ENCODE peak calls at places on chromosomes 11 and 22, in nine cellular contexts. One of them, this sample, is unnamed. For H3K4me1, the result is how much of the 10 kb centered on the place peaks cover.

GRCh38 chr11:8839957-8840945 is 70.7 kb upstream of the AKIP1 start:
- DNase-seq in astrocyte: peak
- DNase-seq in transverse colon: peak
- DNase-seq in GM23338: peak
- DNase-seq in A549: no peak
- DNase-seq in neural progenitor cell: peak
- DNase-seq in pancreas: peak
- DNase-seq in cardiac muscle cell: no peak
- DNase-seq in psoas muscle: no peak
- DNase-seq in this sample: no peak

GRCh38 chr11:88103337-88104206 is 71.7 kb downstream of the RAB38 start:
- DNase-seq in astrocyte: peak
- DNase-seq in transverse colon: peak
- DNase-seq in GM23338: peak
- DNase-seq in A549: peak
- DNase-seq in neural progenitor cell: peak
- DNase-seq in pancreas: no peak
- DNase-seq in cardiac muscle cell: peak
- DNase-seq in psoas muscle: no peak
- DNase-seq in this sample: peak

GRCh38 chr11:47189100-47189834 is 3.0 kb upstream of the PACSIN3 start:
- DNase-seq in astrocyte: peak
- DNase-seq in transverse colon: no peak
- DNase-seq in GM23338: no peak
- DNase-seq in A549: peak
- DNase-seq in neural progenitor cell: no peak
- DNase-seq in pancreas: no peak
- DNase-seq in cardiac muscle cell: peak
- DNase-seq in psoas muscle: no peak
- DNase-seq in this sample: peak

GRCh38 chr22:29216873-29217666 is 11.4 kb downstream of the EMID1 start:
- DNase-seq in astrocyte: no peak
- DNase-seq in transverse colon: no peak
- DNase-seq in GM23338: no peak
- DNase-seq in A549: peak
- DNase-seq in neural progenitor cell: no peak
- DNase-seq in pancreas: peak
- DNase-seq in cardiac muscle cell: no peak
- DNase-seq in psoas muscle: peak
- DNase-seq in this sample: no peak

GRCh38 chr11:131546218-131546895 is 175.9 kb downstream of the NTM start:
- DNase-seq in astrocyte: no peak
- DNase-seq in transverse colon: no peak
- DNase-seq in GM23338: peak
- DNase-seq in A549: no peak
- DNase-seq in neural progenitor cell: peak
- DNase-seq in pancreas: no peak
- DNase-seq in cardiac muscle cell: no peak
- DNase-seq in psoas muscle: no peak
- DNase-seq in this sample: no peak

GRCh38 chr22:49983148-49984042 is 22.8 kb downstream of the PIM3 start:
- DNase-seq in astrocyte: no peak
- DNase-seq in transverse colon: no peak
- DNase-seq in GM23338: peak
- DNase-seq in A549: no peak
- DNase-seq in neural progenitor cell: peak
- DNase-seq in pancreas: peak
- DNase-seq in cardiac muscle cell: no peak
- DNase-seq in psoas muscle: peak
- DNase-seq in this sample: peak

GRCh38 chr22:29202231-29203192 is 3.2 kb upstream of the EMID1 start:
- DNase-seq in astrocyte: peak
- DNase-seq in transverse colon: peak
- DNase-seq in GM23338: peak
- DNase-seq in A549: peak
- DNase-seq in neural progenitor cell: peak
- DNase-seq in pancreas: no peak
- DNase-seq in cardiac muscle cell: no peak
- DNase-seq in psoas muscle: peak
- DNase-seq in this sample: peak

GRCh38 chr22:23076896-23077572 is 6.7 kb downstream of the GNAZ start:
- DNase-seq in astrocyte: no peak
- DNase-seq in transverse colon: no peak
- DNase-seq in GM23338: no peak
- DNase-seq in A549: no peak
- DNase-seq in neural progenitor cell: no peak
- DNase-seq in pancreas: no peak
- DNase-seq in cardiac muscle cell: no peak
- DNase-seq in psoas muscle: no peak
- DNase-seq in this sample: no peak

GRCh38 chr22:37419916-37420655 is 7.2 kb downstream of the ELFN2 start:
- DNase-seq in astrocyte: peak
- DNase-seq in transverse colon: no peak
- DNase-seq in GM23338: peak
- DNase-seq in A549: no peak
- DNase-seq in neural progenitor cell: peak
- DNase-seq in pancreas: no peak
- DNase-seq in cardiac muscle cell: peak
- DNase-seq in psoas muscle: no peak
- DNase-seq in this sample: peak

GRCh38 chr22:47190276-47190956 is 428.0 kb downstream of the TBC1D22A start:
- DNase-seq in astrocyte: no peak
- DNase-seq in transverse colon: no peak
- DNase-seq in GM23338: no peak
- DNase-seq in A549: no peak
- DNase-seq in neural progenitor cell: no peak
- DNase-seq in pancreas: peak
- DNase-seq in cardiac muscle cell: no peak
- DNase-seq in psoas muscle: peak
- DNase-seq in this sample: peak

GRCh38 chr11:61445535-61445934 is 15.6 kb downstream of the SDHAF2 start:
- DNase-seq in astrocyte: no peak
- DNase-seq in transverse colon: no peak
- DNase-seq in GM23338: no peak
- DNase-seq in A549: no peak
- DNase-seq in neural progenitor cell: no peak
- DNase-seq in pancreas: no peak
- DNase-seq in cardiac muscle cell: no peak
- DNase-seq in psoas muscle: no peak
- DNase-seq in this sample: no peak

GRCh38 chr11:369336-370018 is at the start of gene B4GALNT4:
- DNase-seq in astrocyte: no peak
- DNase-seq in transverse colon: no peak
- DNase-seq in GM23338: peak
- DNase-seq in A549: no peak
- DNase-seq in neural progenitor cell: peak
- DNase-seq in pancreas: no peak
- DNase-seq in cardiac muscle cell: peak
- DNase-seq in psoas muscle: peak
- DNase-seq in this sample: no peak

GRCh38 chr11:93686812-93687211 is 25.3 kb downstream of the CEP295 start:
- DNase-seq in astrocyte: peak
- DNase-seq in transverse colon: no peak
- DNase-seq in GM23338: no peak
- DNase-seq in A549: no peak
- DNase-seq in neural progenitor cell: no peak
- DNase-seq in pancreas: no peak
- DNase-seq in cardiac muscle cell: no peak
- DNase-seq in psoas muscle: no peak
- DNase-seq in this sample: no peak

GRCh38 chr22:40177738-40178416 is at the start of gene TNRC6B:
- DNase-seq in astrocyte: peak
- DNase-seq in transverse colon: peak
- DNase-seq in GM23338: peak
- DNase-seq in A549: peak
- DNase-seq in neural progenitor cell: peak
- DNase-seq in pancreas: no peak
- DNase-seq in cardiac muscle cell: peak
- DNase-seq in psoas muscle: peak
- DNase-seq in this sample: peak

GRCh38 chr11:64146036-64146943 is 19.6 kb downstream of the MACROD1 start:
- DNase-seq in astrocyte: no peak
- DNase-seq in transverse colon: peak
- DNase-seq in GM23338: peak
- DNase-seq in A549: peak
- DNase-seq in neural progenitor cell: peak
- DNase-seq in pancreas: peak
- DNase-seq in cardiac muscle cell: peak
- DNase-seq in psoas muscle: peak
- DNase-seq in this sample: peak

GRCh38 chr11:11968511-11969280 is 39.7 kb downstream of the DKK3 start:
- DNase-seq in astrocyte: no peak
- DNase-seq in transverse colon: no peak
- DNase-seq in GM23338: no peak
- DNase-seq in A549: no peak
- DNase-seq in neural progenitor cell: no peak
- DNase-seq in pancreas: no peak
- DNase-seq in cardiac muscle cell: no peak
- DNase-seq in psoas muscle: peak
- DNase-seq in this sample: no peak

GRCh38 chr11:88341852-88342251 is 4.3 kb upstream of the CTSC start:
- DNase-seq in astrocyte: no peak
- DNase-seq in transverse colon: no peak
- DNase-seq in GM23338: peak
- DNase-seq in A549: peak
- DNase-seq in neural progenitor cell: peak
- DNase-seq in pancreas: no peak
- DNase-seq in cardiac muscle cell: no peak
- DNase-seq in psoas muscle: no peak
- DNase-seq in this sample: no peak

GRCh38 chr11:45204761-45205160 is 58.3 kb downstream of the PRDM11 start:
- DNase-seq in astrocyte: no peak
- DNase-seq in transverse colon: no peak
- DNase-seq in GM23338: peak
- DNase-seq in A549: no peak
- DNase-seq in neural progenitor cell: peak
- DNase-seq in pancreas: no peak
- DNase-seq in cardiac muscle cell: peak
- DNase-seq in psoas muscle: no peak
- DNase-seq in this sample: no peak

GRCh38 chr22:48717076-48717810 is 1110.4 kb downstream of the BRD1 start:
- DNase-seq in astrocyte: no peak
- DNase-seq in transverse colon: no peak
- DNase-seq in GM23338: no peak
- DNase-seq in A549: no peak
- DNase-seq in neural progenitor cell: no peak
- DNase-seq in pancreas: peak
- DNase-seq in cardiac muscle cell: no peak
- DNase-seq in psoas muscle: no peak
- DNase-seq in this sample: peak

GRCh38 chr22:48713266-48714205 is 1114.1 kb downstream of the BRD1 start:
- DNase-seq in astrocyte: no peak
- DNase-seq in transverse colon: no peak
- DNase-seq in GM23338: no peak
- DNase-seq in A549: no peak
- DNase-seq in neural progenitor cell: no peak
- DNase-seq in pancreas: peak
- DNase-seq in cardiac muscle cell: no peak
- DNase-seq in psoas muscle: peak
- DNase-seq in this sample: no peak

GRCh38 chr22:48717883-48718817 is 1109.5 kb downstream of the BRD1 start:
- DNase-seq in astrocyte: no peak
- DNase-seq in transverse colon: no peak
- DNase-seq in GM23338: no peak
- DNase-seq in A549: no peak
- DNase-seq in neural progenitor cell: no peak
- DNase-seq in pancreas: peak
- DNase-seq in cardiac muscle cell: no peak
- DNase-seq in psoas muscle: no peak
- DNase-seq in this sample: peak

GRCh38 chr22:48714231-48714630 is 1113.4 kb downstream of the BRD1 start:
- DNase-seq in astrocyte: no peak
- DNase-seq in transverse colon: no peak
- DNase-seq in GM23338: no peak
- DNase-seq in A549: no peak
- DNase-seq in neural progenitor cell: no peak
- DNase-seq in pancreas: peak
- DNase-seq in cardiac muscle cell: no peak
- DNase-seq in psoas muscle: no peak
- DNase-seq in this sample: no peak

GRCh38 chr22:48715511-48715910 is 1112.2 kb downstream of the BRD1 start:
- DNase-seq in astrocyte: no peak
- DNase-seq in transverse colon: no peak
- DNase-seq in GM23338: no peak
- DNase-seq in A549: no peak
- DNase-seq in neural progenitor cell: no peak
- DNase-seq in pancreas: peak
- DNase-seq in cardiac muscle cell: no peak
- DNase-seq in psoas muscle: no peak
- DNase-seq in this sample: no peak
- H3K27ac ChIP-seq in astrocyte: no peak
- H3K27ac ChIP-seq in transverse colon: no peak
- H3K27ac ChIP-seq in GM23338: no peak
- H3K27ac ChIP-seq in A549: no peak
- H3K27ac ChIP-seq in neural progenitor cell: no peak
- H3K27ac ChIP-seq in pancreas: no peak
- H3K27ac ChIP-seq in cardiac muscle cell: no peak
- H3K27ac ChIP-seq in psoas muscle: no peak
- H3K27ac ChIP-seq in this sample: no peak

DNA sequence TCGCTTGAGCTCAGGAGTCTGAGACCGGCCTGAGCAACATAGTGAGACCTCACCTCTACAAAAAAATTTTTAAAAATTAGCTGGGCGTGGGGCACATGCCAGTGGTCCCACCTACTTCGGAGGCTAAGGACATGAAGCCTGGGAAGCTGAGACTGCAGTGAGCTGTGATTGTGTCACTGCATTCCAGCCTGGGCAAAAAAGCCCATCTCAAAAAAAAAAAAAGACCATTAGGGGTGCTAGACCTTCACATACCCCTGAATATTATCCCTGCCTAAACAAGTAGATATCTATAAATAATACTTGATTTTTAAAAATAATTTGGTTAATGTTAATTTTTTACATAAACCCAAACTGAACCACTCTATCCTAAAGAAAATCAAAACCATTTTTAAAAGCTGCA is 24.2 kb downstream of the NUP98 start:
- DNase-seq in astrocyte: no peak
- DNase-seq in transverse colon: no peak
- DNase-seq in GM23338: no peak
- DNase-seq in A549: no peak
- DNase-seq in neural progenitor cell: no peak
- DNase-seq in pancreas: no peak
- DNase-seq in cardiac muscle cell: no peak
- DNase-seq in psoas muscle: no peak
- DNase-seq in this sample: no peak
- H3K4me1 ChIP-seq in astrocyte: under half
- H3K4me1 ChIP-seq in transverse colon: under half
- H3K4me1 ChIP-seq in GM23338: under half
- H3K4me1 ChIP-seq in A549: under half
- H3K4me1 ChIP-seq in neural progenitor cell: under half
- H3K4me1 ChIP-seq in pancreas: under half
- H3K4me1 ChIP-seq in cardiac muscle cell: under half
- H3K4me1 ChIP-seq in psoas muscle: under half
- H3K4me1 ChIP-seq in this sample: under half

GRCh38 chr22:21652547-21653545 is 10.7 kb downstream of the SDF2L1 start:
- DNase-seq in astrocyte: no peak
- DNase-seq in transverse colon: no peak
- DNase-seq in GM23338: peak
- DNase-seq in A549: no peak
- DNase-seq in neural progenitor cell: peak
- DNase-seq in pancreas: no peak
- DNase-seq in cardiac muscle cell: no peak
- DNase-seq in psoas muscle: no peak
- DNase-seq in this sample: no peak
- H3K4me3 ChIP-seq in astrocyte: peak
- H3K4me3 ChIP-seq in transverse colon: peak
- H3K4me3 ChIP-seq in GM23338: peak
- H3K4me3 ChIP-seq in A549: peak
- H3K4me3 ChIP-seq in neural progenitor cell: peak
- H3K4me3 ChIP-seq in pancreas: no peak
- H3K4me3 ChIP-seq in cardiac muscle cell: peak
- H3K4me3 ChIP-seq in psoas muscle: peak
- H3K4me3 ChIP-seq in this sample: peak

GRCh38 chr22:26671317-26672059 is 14.1 kb downstream of the MIAT start:
- DNase-seq in astrocyte: no peak
- DNase-seq in transverse colon: peak
- DNase-seq in GM23338: peak
- DNase-seq in A549: no peak
- DNase-seq in neural progenitor cell: no peak
- DNase-seq in pancreas: no peak
- DNase-seq in cardiac muscle cell: no peak
- DNase-seq in psoas muscle: peak
- DNase-seq in this sample: no peak
- H3K27ac ChIP-seq in astrocyte: no peak
- H3K27ac ChIP-seq in transverse colon: peak
- H3K27ac ChIP-seq in GM23338: peak
- H3K27ac ChIP-seq in A549: peak
- H3K27ac ChIP-seq in neural progenitor cell: peak
- H3K27ac ChIP-seq in pancreas: peak
- H3K27ac ChIP-seq in cardiac muscle cell: no peak
- H3K27ac ChIP-seq in psoas muscle: peak
- H3K27ac ChIP-seq in this sample: peak

This sample was measured in Peyer's patch.